ENCODE peak calls at places on chromosomes 13 and 19, in four cellular contexts. N, Q, G and Y are unnamed samples.

GRCh38 chr19:47511681-47512080 is 3.2 kb downstream of the NAPA start:
- DNase-seq in N (no peak), Q (no peak), G (peak; percentile 56), Y (peak; percentile 26)

GRCh38 chr13:53045110-53045509 is 16.5 kb downstream of the OLFM4 start:
- DNase-seq in N (no peak), Q (no peak), G (peak; percentile 1), Y (no peak)

GRCh38 chr13:67353891-67354459 is 123.8 kb upstream of the PCDH9 start:
- DNase-seq in N (no peak), Q (no peak), G (peak; percentile 23), Y (peak; percentile 21)

GRCh38 chr19:547117-547516 is 3.3 kb downstream of the GZMM start:
- DNase-seq in N (no peak), Q (no peak), G (no peak), Y (no peak)

GRCh38 chr19:43804443-43804842 is 2.2 kb upstream of the LYPD5 start:
- DNase-seq in N (no peak), Q (no peak), G (no peak), Y (no peak)

GRCh38 chr13:21730186-21730880 is 59.5 kb downstream of the FGF9 start:
- DNase-seq in N (no peak), Q (no peak), G (no peak), Y (no peak)

GRCh38 chr13:46567671-46568070 is 14.7 kb downstream of the LRCH1 start:
- DNase-seq in N (no peak), Q (no peak), G (no peak), Y (no peak)

GRCh38 chr13:84127597-84128128 is 245.4 kb upstream of the SLITRK1 start:
- DNase-seq in N (no peak), Q (no peak), G (no peak), Y (no peak)

GRCh38 chr13:81591528-81592220 is 1250.7 kb upstream of the SPRY2 start:
- DNase-seq in N (no peak), Q (no peak), G (no peak), Y (no peak)

GRCh38 chr13:105541565-105541964 is 993.9 kb downstream of the EFNB2 start:
- DNase-seq in N (no peak), Q (no peak), G (no peak), Y (no peak)

GRCh38 chr19:13995017-13995728 is 10.9 kb downstream of the RFX1 start:
- DNase-seq in N (no peak), Q (no peak), G (no peak), Y (peak; percentile 60)

GRCh38 chr13:51844862-51845573 is at the start of gene TMEM272:
- DNase-seq in N (peak; percentile 26), Q (no peak), G (peak; percentile 45), Y (peak; percentile 22)

GRCh38 chr13:75446874-75447273 is 35.1 kb downstream of the TBC1D4 start:
- DNase-seq in N (no peak), Q (no peak), G (no peak), Y (no peak)

GRCh38 chr19:15399234-15399515 is 19.6 kb upstream of the AKAP8 start:
- DNase-seq in N (no peak), Q (no peak), G (no peak), Y (no peak)

GRCh38 chr19:12379732-12380443 is 14.4 kb upstream of the ZNF442 start:
- DNase-seq in N (no peak), Q (no peak), G (no peak), Y (no peak)

GRCh38 chr13:42847891-42848663 is 66.7 kb downstream of the FAM216B start:
- DNase-seq in N (no peak), Q (no peak), G (peak; percentile 59), Y (peak; percentile 68)

GRCh38 chr13:27186295-27186694 is 14.7 kb upstream of the USP12 start:
- DNase-seq in N (no peak), Q (no peak), G (no peak), Y (no peak)

GRCh38 chr13:108917581-108917980 is 288.2 kb downstream of the MYO16 start:
- DNase-seq in N (no peak), Q (no peak), G (peak; percentile 49), Y (peak; percentile 73)

GRCh38 chr13:41944229-41944628 is 16.7 kb downstream of the VWA8 start:
- DNase-seq in N (no peak), Q (no peak), G (peak; percentile 18), Y (no peak)

GRCh38 chr19:40684280-40684679 is 6.2 kb downstream of the NUMBL start:
- DNase-seq in N (no peak), Q (no peak), G (no peak), Y (no peak)

GRCh38 chr13:114225610-114226009 is 9.1 kb upstream of the CDC16 start:
- DNase-seq in N (no peak), Q (no peak), G (no peak), Y (no peak)

GRCh38 chr13:94417294-94417693 is 62.2 kb downstream of the DCT start:
- DNase-seq in N (no peak), Q (no peak), G (no peak), Y (no peak)

GRCh38 chr13:73268306-73268705 is 209.5 kb downstream of the KLF5 start:
- DNase-seq in N (no peak), Q (no peak), G (peak; percentile 66), Y (peak; percentile 34)

GRCh38 chr13:72435251-72435650 is 292.2 kb downstream of the MZT1 start:
- DNase-seq in N (no peak), Q (no peak), G (no peak), Y (no peak)

GRCh38 chr13:30744056-30744684 is 8.8 kb downstream of the ALOX5AP start:
- DNase-seq in N (peak; percentile 96), Q (no peak), G (no peak), Y (no peak)

GRCh38 chr13:93690139-93690538 is 463.5 kb downstream of the GPC6 start:
- DNase-seq in N (peak; percentile 4), Q (no peak), G (peak; percentile 59), Y (peak; percentile 48)

GRCh38 chr13:45086484-45086883 is 33.8 kb upstream of the GTF2F2 start:
- DNase-seq in N (no peak), Q (no peak), G (no peak), Y (no peak)

GRCh38 chr19:31349160-31349881 is at the start of gene TSHZ3:
- DNase-seq in N (no peak), Q (peak; percentile 87), G (peak; percentile 92), Y (peak; percentile 88)

GRCh38 chr19:13022111-13022858 is 27.0 kb downstream of the NFIX start:
- DNase-seq in N (peak; percentile 56), Q (no peak), G (no peak), Y (peak; percentile 74)

GRCh38 chr13:31175847-31176536 is 14.3 kb upstream of the HSPH1 start:
- DNase-seq in N (no peak), Q (no peak), G (no peak), Y (no peak)

GRCh38 chr19:1285737-1286360 is at the start of gene EFNA2:
- DNase-seq in N (no peak), Q (no peak), G (no peak), Y (no peak)

GRCh38 chr19:42075364-42075615 is 676 bp upstream of the ZNF574 start:
- DNase-seq in N (no peak), Q (no peak), G (peak; percentile 11), Y (no peak)

GRCh38 chr19:2654585-2654861 is 48.0 kb downstream of the GNG7 start:
- DNase-seq in N (no peak), Q (no peak), G (no peak), Y (no peak)

GRCh38 chr13:44954210-44954609 is 35.1 kb downstream of the NUFIP1 start:
- DNase-seq in N (no peak), Q (no peak), G (no peak), Y (no peak)

GRCh38 chr13:59364508-59365187 is 799.1 kb downstream of the DIAPH3 start:
- DNase-seq in N (no peak), Q (no peak), G (no peak), Y (no peak)
- TF ChIP-seq CTCF in N (no peak), Q (no peak), G (peak; percentile 2), Y (no peak)

GRCh38 chr19:39413903-39414608 is 1.6 kb downstream of the PLEKHG2 start:
- DNase-seq in N (no peak), Q (peak; percentile 83), G (no peak), Y (no peak)

GRCh38 chr19:39416152-39416551 is 3.7 kb downstream of the PLEKHG2 start:
- DNase-seq in N (no peak), Q (no peak), G (no peak), Y (no peak)

GRCh38 chr19:39413269-39413902 is 917 bp downstream of the PLEKHG2 start:
- DNase-seq in N (peak; percentile 56), Q (peak; percentile 89), G (peak; percentile 72), Y (peak; percentile 59)

GRCh38 chr19:39416626-39417120 is 4.2 kb downstream of the PLEKHG2 start:
- DNase-seq in N (no peak), Q (no peak), G (no peak), Y (no peak)

GRCh38 chr19:39415111-39416046 is 2.9 kb downstream of the PLEKHG2 start:
- DNase-seq in N (no peak), Q (no peak), G (no peak), Y (no peak)
- TF ChIP-seq CTCF in N (no peak), Q (no peak), G (peak; percentile 6), Y (no peak)

GRCh38 chr19:29668746-29669609 is 3.7 kb downstream of the PLEKHF1 start:
- DNase-seq in N (no peak), Q (no peak), G (no peak), Y (no peak)
- TF ChIP-seq CTCF in N (peak; percentile 18), Q (no peak), G (peak; percentile 27), Y (peak; percentile 44)

GRCh38 chr19:36201684-36202083 is 12.8 kb downstream of the ZNF565 start:
- DNase-seq in N (no peak), Q (no peak), G (no peak), Y (no peak)
- TF ChIP-seq CTCF in N (no peak), Q (no peak), G (no peak), Y (no peak)

DNA sequence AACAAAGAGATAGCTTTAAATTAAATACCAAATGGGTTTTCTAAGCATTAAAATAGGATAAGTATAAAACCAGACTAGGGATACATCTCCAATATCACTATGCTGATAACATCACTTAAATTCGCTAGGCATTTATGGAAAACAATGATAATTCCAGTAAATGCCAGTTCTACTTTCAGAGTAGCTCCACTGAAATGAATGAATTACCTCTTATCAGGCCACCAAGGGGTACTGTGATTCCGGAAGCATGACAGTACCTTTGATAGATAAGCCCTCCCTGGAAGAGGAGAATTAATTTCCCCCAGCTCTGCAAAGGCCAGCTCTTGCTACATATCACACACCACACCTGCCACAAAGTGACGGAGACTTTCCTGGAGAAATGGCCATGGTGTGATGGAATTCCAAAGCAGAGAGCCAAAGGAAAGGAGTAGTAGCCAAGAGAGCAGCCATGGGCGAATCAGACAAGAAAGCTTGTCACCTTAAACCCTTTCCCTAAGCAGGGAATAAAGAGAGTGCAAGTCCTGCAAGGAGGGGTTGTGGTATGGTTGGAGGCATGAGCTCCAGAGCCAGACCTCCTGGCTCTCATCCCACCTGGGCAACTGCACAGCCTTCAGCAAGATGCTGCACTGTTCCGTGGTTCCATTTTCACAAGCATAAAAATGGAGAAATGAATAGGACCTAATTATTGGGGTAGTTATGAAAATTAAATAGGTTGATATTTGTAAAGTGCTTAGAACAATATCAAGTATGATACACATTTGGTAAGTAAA is 423.1 kb downstream of the FGF14 start:
- DNase-seq in N (no peak), Q (no peak), G (no peak), Y (no peak)
- TF ChIP-seq CTCF in N (no peak), Q (no peak), G (no peak), Y (no peak)